ENCODE peak calls at places on chromosomes 6 and 20, in seven cellular contexts. One of them, this sample, is unnamed.

GRCh38 chr6:9405369-9405768 is 970.0 kb upstream of the SLC35B3 start:
- DNase-seq in stimulated activated naive B cell treated with anti-CD40 and anti-IgM and Interleukin-4, amounts not matched to agents 10 μg/mL and 1 μg/mL and 100 μg/mL, for 72 hours: no peak
- DNase-seq in left ventricle myocardium superior: no peak
- DNase-seq in T-helper 17 cell: no peak
- DNase-seq in hepatocyte: peak
- DNase-seq in uterus: no peak
- DNase-seq in activated CD8-positive, alpha-beta memory T cell treated with anti-CD3 and anti-CD28 coated beads for 48 hours: no peak
- DNase-seq in this sample: no peak

GRCh38 chr20:55057779-55058415 is 582.5 kb downstream of the DOK5 start:
- DNase-seq in stimulated activated naive B cell treated with anti-CD40 and anti-IgM and Interleukin-4, amounts not matched to agents 10 μg/mL and 1 μg/mL and 100 μg/mL, for 72 hours: no peak
- DNase-seq in left ventricle myocardium superior: no peak
- DNase-seq in T-helper 17 cell: no peak
- DNase-seq in hepatocyte: no peak
- DNase-seq in uterus: no peak
- DNase-seq in activated CD8-positive, alpha-beta memory T cell treated with anti-CD3 and anti-CD28 coated beads for 48 hours: no peak
- DNase-seq in this sample: no peak

GRCh38 chr6:159108438-159108985 is 60.7 kb upstream of the FNDC1 start:
- DNase-seq in stimulated activated naive B cell treated with anti-CD40 and anti-IgM and Interleukin-4, amounts not matched to agents 10 μg/mL and 1 μg/mL and 100 μg/mL, for 72 hours: no peak
- DNase-seq in left ventricle myocardium superior: no peak
- DNase-seq in T-helper 17 cell: no peak
- DNase-seq in hepatocyte: no peak
- DNase-seq in uterus: no peak
- DNase-seq in activated CD8-positive, alpha-beta memory T cell treated with anti-CD3 and anti-CD28 coated beads for 48 hours: no peak
- DNase-seq in this sample: no peak

GRCh38 chr20:48615871-48616270 is 211.9 kb downstream of the PREX1 start:
- DNase-seq in stimulated activated naive B cell treated with anti-CD40 and anti-IgM and Interleukin-4, amounts not matched to agents 10 μg/mL and 1 μg/mL and 100 μg/mL, for 72 hours: no peak
- DNase-seq in left ventricle myocardium superior: no peak
- DNase-seq in T-helper 17 cell: no peak
- DNase-seq in hepatocyte: no peak
- DNase-seq in uterus: no peak
- DNase-seq in activated CD8-positive, alpha-beta memory T cell treated with anti-CD3 and anti-CD28 coated beads for 48 hours: no peak
- DNase-seq in this sample: no peak

GRCh38 chr6:143806282-143807102 is 36.6 kb upstream of the LTV1 start:
- DNase-seq in stimulated activated naive B cell treated with anti-CD40 and anti-IgM and Interleukin-4, amounts not matched to agents 10 μg/mL and 1 μg/mL and 100 μg/mL, for 72 hours: peak
- DNase-seq in left ventricle myocardium superior: no peak
- DNase-seq in T-helper 17 cell: no peak
- DNase-seq in hepatocyte: peak
- DNase-seq in uterus: no peak
- DNase-seq in activated CD8-positive, alpha-beta memory T cell treated with anti-CD3 and anti-CD28 coated beads for 48 hours: peak
- DNase-seq in this sample: peak

GRCh38 chr20:46214831-46215488 is 93.3 kb downstream of the CDH22 start:
- DNase-seq in stimulated activated naive B cell treated with anti-CD40 and anti-IgM and Interleukin-4, amounts not matched to agents 10 μg/mL and 1 μg/mL and 100 μg/mL, for 72 hours: no peak
- DNase-seq in left ventricle myocardium superior: no peak
- DNase-seq in T-helper 17 cell: no peak
- DNase-seq in hepatocyte: no peak
- DNase-seq in uterus: no peak
- DNase-seq in activated CD8-positive, alpha-beta memory T cell treated with anti-CD3 and anti-CD28 coated beads for 48 hours: no peak
- DNase-seq in this sample: no peak

GRCh38 chr6:79946242-79946641 is 1.1 kb downstream of the ELOVL4 start:
- DNase-seq in stimulated activated naive B cell treated with anti-CD40 and anti-IgM and Interleukin-4, amounts not matched to agents 10 μg/mL and 1 μg/mL and 100 μg/mL, for 72 hours: no peak
- DNase-seq in left ventricle myocardium superior: no peak
- DNase-seq in T-helper 17 cell: no peak
- DNase-seq in hepatocyte: peak
- DNase-seq in uterus: no peak
- DNase-seq in activated CD8-positive, alpha-beta memory T cell treated with anti-CD3 and anti-CD28 coated beads for 48 hours: no peak
- DNase-seq in this sample: no peak

GRCh38 chr6:121526282-121526681 is 90.8 kb downstream of the GJA1 start:
- DNase-seq in stimulated activated naive B cell treated with anti-CD40 and anti-IgM and Interleukin-4, amounts not matched to agents 10 μg/mL and 1 μg/mL and 100 μg/mL, for 72 hours: no peak
- DNase-seq in left ventricle myocardium superior: no peak
- DNase-seq in T-helper 17 cell: no peak
- DNase-seq in hepatocyte: no peak
- DNase-seq in uterus: peak
- DNase-seq in activated CD8-positive, alpha-beta memory T cell treated with anti-CD3 and anti-CD28 coated beads for 48 hours: no peak
- DNase-seq in this sample: no peak

GRCh38 chr6:104182811-104183210 is 676.9 kb downstream of the HACE1 start:
- DNase-seq in stimulated activated naive B cell treated with anti-CD40 and anti-IgM and Interleukin-4, amounts not matched to agents 10 μg/mL and 1 μg/mL and 100 μg/mL, for 72 hours: no peak
- DNase-seq in left ventricle myocardium superior: no peak
- DNase-seq in T-helper 17 cell: no peak
- DNase-seq in hepatocyte: peak
- DNase-seq in uterus: no peak
- DNase-seq in activated CD8-positive, alpha-beta memory T cell treated with anti-CD3 and anti-CD28 coated beads for 48 hours: no peak
- DNase-seq in this sample: no peak

GRCh38 chr6:30612687-30613248 is 4.3 kb downstream of the PPP1R10 start:
- DNase-seq in stimulated activated naive B cell treated with anti-CD40 and anti-IgM and Interleukin-4, amounts not matched to agents 10 μg/mL and 1 μg/mL and 100 μg/mL, for 72 hours: no peak
- DNase-seq in left ventricle myocardium superior: no peak
- DNase-seq in T-helper 17 cell: no peak
- DNase-seq in hepatocyte: no peak
- DNase-seq in uterus: no peak
- DNase-seq in activated CD8-positive, alpha-beta memory T cell treated with anti-CD3 and anti-CD28 coated beads for 48 hours: no peak
- DNase-seq in this sample: no peak

GRCh38 chr6:54878705-54879104 is 32.1 kb downstream of the FAM83B start:
- DNase-seq in stimulated activated naive B cell treated with anti-CD40 and anti-IgM and Interleukin-4, amounts not matched to agents 10 μg/mL and 1 μg/mL and 100 μg/mL, for 72 hours: no peak
- DNase-seq in left ventricle myocardium superior: no peak
- DNase-seq in T-helper 17 cell: no peak
- DNase-seq in hepatocyte: no peak
- DNase-seq in uterus: no peak
- DNase-seq in activated CD8-positive, alpha-beta memory T cell treated with anti-CD3 and anti-CD28 coated beads for 48 hours: no peak
- DNase-seq in this sample: no peak

GRCh38 chr6:170177383-170178265 is 113.3 kb downstream of the DLL1 start:
- DNase-seq in stimulated activated naive B cell treated with anti-CD40 and anti-IgM and Interleukin-4, amounts not matched to agents 10 μg/mL and 1 μg/mL and 100 μg/mL, for 72 hours: no peak
- DNase-seq in left ventricle myocardium superior: no peak
- DNase-seq in T-helper 17 cell: no peak
- DNase-seq in hepatocyte: no peak
- DNase-seq in uterus: no peak
- DNase-seq in activated CD8-positive, alpha-beta memory T cell treated with anti-CD3 and anti-CD28 coated beads for 48 hours: no peak
- DNase-seq in this sample: no peak

This sample was measured in heart left ventricle.